ENCODE peak calls at places on chromosomes 6 and 20, in five cellular contexts. G, J, L, C and N are unnamed samples.

GRCh38 chr6:106747139-106747538 is 117.8 kb downstream of the QRSL1 start:
- DNase-seq in G (no peak), J (no peak), L (no peak), C (no peak), N (peak)

GRCh38 chr20:1469925-1470571 is 3.4 kb upstream of the NSFL1C start:
- DNase-seq in G (peak), J (peak), L (peak), C (peak), N (peak)

GRCh38 chr6:132715204-132715603 is 1.3 kb upstream of the VNN1 start:
- DNase-seq in G (peak), J (peak), L (peak), C (peak), N (peak)

GRCh38 chr6:81890846-81891245 is 138.4 kb upstream of the TENT5A start:
- DNase-seq in G (no peak), J (no peak), L (no peak), C (no peak), N (peak)

GRCh38 chr6:127343753-127344659 is 597 bp upstream of the ECHDC1 start:
- DNase-seq in G (no peak), J (peak), L (no peak), C (no peak), N (peak)

GRCh38 chr6:2733324-2733723 is 17.4 kb downstream of the MYLK4 start:
- DNase-seq in G (no peak), J (no peak), L (no peak), C (peak), N (no peak)

GRCh38 chr6:149306967-149307366 is 10.5 kb upstream of the TAB2 start:
- DNase-seq in G (no peak), J (no peak), L (no peak), C (no peak), N (peak)

GRCh38 chr20:57611605-57612311 is 8.5 kb downstream of the ZBP1 start:
- DNase-seq in G (no peak), J (no peak), L (peak), C (peak), N (no peak)

GRCh38 chr6:68046302-68046701 is 588.8 kb upstream of the ADGRB3 start:
- DNase-seq in G (no peak), J (no peak), L (no peak), C (no peak), N (no peak)

GRCh38 chr6:91879346-91879995 is 1292.6 kb upstream of the MAP3K7 start:
- DNase-seq in G (no peak), J (no peak), L (no peak), C (no peak), N (no peak)

GRCh38 chr20:44400671-44401051 is 45.2 kb downstream of the HNF4A start:
- DNase-seq in G (no peak), J (no peak), L (no peak), C (no peak), N (no peak)

GRCh38 chr6:170368544-170368943 is 62.0 kb downstream of the FAM120B start:
- DNase-seq in G (no peak), J (no peak), L (no peak), C (no peak), N (no peak)

GRCh38 chr6:9101920-9102319 is 666.6 kb upstream of the SLC35B3 start:
- DNase-seq in G (no peak), J (no peak), L (no peak), C (no peak), N (no peak)

GRCh38 chr20:58002901-58003300 is 225.6 kb downstream of the ANKRD60 start:
- DNase-seq in G (no peak), J (no peak), L (no peak), C (no peak), N (no peak)

GRCh38 chr20:33673115-33673410 is 1.2 kb downstream of the NECAB3 start:
- DNase-seq in G (no peak), J (no peak), L (no peak), C (no peak), N (no peak)

GRCh38 chr6:106163966-106164877 is 78.1 kb downstream of the PRDM1 start:
- DNase-seq in G (no peak), J (peak), L (no peak), C (no peak), N (peak)

GRCh38 chr6:5243069-5243468 is 17.7 kb downstream of the LYRM4 start:
- DNase-seq in G (no peak), J (no peak), L (no peak), C (no peak), N (no peak)

GRCh38 chr6:10968776-10969175 is 75.3 kb downstream of the ELOVL2 start:
- DNase-seq in G (no peak), J (peak), L (no peak), C (no peak), N (no peak)

GRCh38 chr20:41177636-41178035 is 40.3 kb downstream of the PLCG1 start:
- DNase-seq in G (no peak), J (peak), L (no peak), C (peak), N (peak)

GRCh38 chr6:139361211-139361610 is 13.2 kb downstream of the CITED2 start:
- DNase-seq in G (no peak), J (no peak), L (no peak), C (no peak), N (no peak)

GRCh38 chr6:123745877-123746276 is 57.8 kb upstream of the NKAIN2 start:
- DNase-seq in G (no peak), J (no peak), L (no peak), C (no peak), N (peak)

DNA sequence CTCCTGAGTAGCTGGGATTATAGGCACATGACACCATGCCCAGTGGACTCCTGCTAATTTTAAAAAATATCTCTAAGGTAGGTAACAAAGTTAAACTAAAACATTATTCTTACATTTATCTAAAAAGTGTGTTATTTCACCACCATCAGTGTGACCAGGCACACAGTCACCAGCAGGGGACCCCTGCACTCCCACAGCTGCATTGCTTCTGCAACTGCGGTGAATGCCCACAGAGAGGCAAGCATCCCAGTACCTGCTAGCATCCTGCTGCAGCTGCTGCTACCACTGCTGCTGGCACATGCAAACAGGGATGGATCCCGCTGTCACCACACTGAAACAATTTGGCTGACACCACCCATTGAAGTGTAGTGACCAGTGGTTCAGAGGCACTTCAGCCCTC is 21.9 kb upstream of the EPB41L2 start:
- DNase-seq in G (no peak), J (no peak), L (no peak), C (no peak), N (no peak)
- TF ChIP-seq CTCF in G (no peak), J (peak), L (no peak), C (no peak), N (no peak)

GRCh38 chr6:168001037-168001348 is 3.5 kb downstream of the KIF25 start:
- DNase-seq in G (no peak), J (no peak), L (no peak), C (no peak), N (no peak)

GRCh38 chr6:168004945-168005344 is 7.5 kb downstream of the KIF25 start:
- DNase-seq in G (no peak), J (no peak), L (no peak), C (no peak), N (no peak)

GRCh38 chr6:168004023-168004422 is 6.6 kb downstream of the KIF25 start:
- DNase-seq in G (no peak), J (no peak), L (no peak), C (peak), N (no peak)

GRCh38 chr6:168000198-168001036 is 2.9 kb downstream of the KIF25 start:
- DNase-seq in G (no peak), J (no peak), L (no peak), C (peak), N (no peak)

DNA sequence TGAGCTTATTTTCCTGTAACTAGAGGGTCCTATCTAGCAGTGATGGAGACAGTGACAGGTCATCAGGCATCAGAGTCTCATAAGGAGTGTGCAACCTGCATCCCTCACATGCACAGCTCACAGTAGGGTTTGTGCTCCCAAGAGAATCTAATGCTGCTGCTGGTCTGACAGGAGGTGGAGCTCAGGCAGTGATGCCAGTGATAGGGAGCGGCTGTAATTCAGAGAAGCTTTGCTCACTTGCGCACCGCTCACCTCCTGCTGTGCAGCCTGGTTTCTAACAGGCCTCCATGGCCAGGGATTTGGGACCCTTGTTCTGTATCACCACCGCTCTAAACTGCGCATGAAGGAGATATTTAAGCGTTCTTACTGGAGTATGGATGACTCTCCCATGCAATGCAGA is 5.3 kb downstream of the KIF25 start:
- DNase-seq in G (no peak), J (no peak), L (peak), C (no peak), N (no peak)
- TF ChIP-seq CTCF in G (no peak), J (no peak), L (no peak), C (no peak), N (no peak)

DNA sequence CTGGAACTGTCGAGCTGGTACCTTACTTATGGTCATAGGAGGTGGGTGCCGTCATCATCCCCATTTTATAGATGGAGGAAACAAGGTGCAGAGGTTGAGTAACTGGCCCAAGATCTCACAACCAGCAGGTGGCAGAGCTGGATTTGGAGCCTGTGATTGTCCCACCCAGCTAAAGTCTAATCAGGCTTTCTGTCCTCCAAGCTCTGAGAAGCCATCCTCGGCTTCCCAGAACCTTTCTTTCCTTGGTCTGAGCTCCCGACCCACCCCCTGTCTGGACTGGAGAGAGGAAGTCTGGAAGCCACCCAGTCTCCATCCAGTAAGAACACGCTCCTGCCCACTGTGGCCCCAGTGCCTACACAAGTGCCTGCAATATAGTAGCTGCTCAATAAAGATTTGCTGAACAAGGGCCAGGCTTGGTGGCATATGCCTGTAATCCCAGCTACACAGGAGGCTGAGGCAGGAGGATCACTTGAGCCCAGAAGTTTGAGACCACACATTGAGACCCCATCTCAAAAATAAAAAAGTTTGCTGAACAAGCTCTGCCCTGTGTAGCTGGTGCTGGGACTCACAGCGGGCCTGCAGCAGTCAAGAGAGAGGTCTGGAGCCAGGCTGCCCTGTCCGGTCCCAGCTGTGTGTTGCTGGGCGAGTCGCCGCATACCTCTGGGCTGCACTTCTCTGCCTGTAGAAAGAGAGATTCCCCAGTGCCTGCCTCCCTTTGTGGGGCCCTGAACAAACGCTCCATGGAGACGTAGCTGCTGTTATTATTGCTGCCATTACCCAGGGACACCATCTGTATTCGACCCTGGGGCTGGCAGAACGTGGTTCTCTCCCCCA is 32.5 kb upstream of the DLGAP4 start:
- DNase-seq in G (no peak), J (no peak), L (no peak), C (no peak), N (peak)
- TF ChIP-seq CTCF in G (no peak), J (peak), L (peak), C (no peak), N (peak)

GRCh38 chr6:20652691-20653479 is 118.6 kb downstream of the CDKAL1 start:
- DNase-seq in G (no peak), J (no peak), L (no peak), C (no peak), N (no peak)
- TF ChIP-seq CTCF in G (no peak), J (no peak), L (no peak), C (no peak), N (no peak)

GRCh38 chr6:160775730-160776129 is 73.7 kb downstream of the PLG start:
- DNase-seq in G (no peak), J (no peak), L (no peak), C (no peak), N (no peak)
- TF ChIP-seq CTCF in G (no peak), J (no peak), L (no peak), C (no peak), N (no peak)